ENCODE peak calls at places on chromosomes 13 and 19, in five cellular contexts. G is neural crest cell, H is A673, K is left ventricle myocardium inferior, J is cardiac fibroblast. Y is an unnamed sample.

GRCh38 chr13:23570099-23570926 is at the start of gene TNFRSF19:
- DNase-seq in J (peak; percentile 65), G (peak; percentile 57), K (peak; percentile 45), H (peak; percentile 49), Y (no peak)

GRCh38 chr13:79458436-79458835 is 22.5 kb upstream of the NDFIP2 start:
- DNase-seq in J (peak; percentile 22), G (no peak), K (no peak), H (no peak), Y (no peak)

GRCh38 chr13:89455741-89456140 is 1784.6 kb downstream of the SLITRK5 start:
- DNase-seq in K (no peak), J (peak; percentile 2), H (no peak), G (no peak), Y (no peak)

GRCh38 chr13:101552286-101552685 is 99.8 kb downstream of the ITGBL1 start:
- DNase-seq in G (no peak), K (no peak), J (no peak), H (no peak), Y (no peak)

GRCh38 chr19:33052352-33052972 is 12.2 kb downstream of the RHPN2 start:
- DNase-seq in G (no peak), H (peak; percentile 18), K (no peak), J (peak; percentile 70), Y (no peak)

GRCh38 chr19:54429545-54430227 is 14.4 kb downstream of the TTYH1 start:
- DNase-seq in K (no peak), G (no peak), J (no peak), H (no peak), Y (no peak)

GRCh38 chr13:113211774-113212173 is 2.4 kb downstream of the CUL4A start:
- DNase-seq in J (no peak), G (peak; percentile 22), K (no peak), H (peak; percentile 56), Y (no peak)

GRCh38 chr13:110538632-110539031 is 22.9 kb downstream of the RAB20 start:
- DNase-seq in H (peak; percentile 62), G (no peak), K (peak; percentile 72), J (peak; percentile 57), Y (no peak)

GRCh38 chr13:79775830-79776229 is 294.9 kb downstream of the NDFIP2 start:
- DNase-seq in J (peak; percentile 89), G (no peak), H (peak; percentile 79), K (no peak), Y (no peak)

GRCh38 chr19:19278315-19278714 is 5.2 kb upstream of the TM6SF2 start:
- DNase-seq in G (no peak), J (no peak), H (peak; percentile 68), K (no peak), Y (no peak)

GRCh38 chr19:18194554-18195238 is 1.7 kb downstream of the MPV17L2 start:
- DNase-seq in J (no peak), K (no peak), G (no peak), H (peak; percentile 45), Y (no peak)

GRCh38 chr13:87669379-87669978 is 1.7 kb upstream of the SLITRK5 start:
- DNase-seq in G (no peak), J (peak; percentile 31), K (no peak), H (peak; percentile 69), Y (no peak)

GRCh38 chr13:20519887-20520286 is 5.8 kb downstream of the CRYL1 start:
- DNase-seq in H (no peak), J (no peak), G (no peak), K (no peak), Y (no peak)

GRCh38 chr13:76225815-76226489 is 589.8 kb downstream of the LMO7 start:
- DNase-seq in K (peak; percentile 33), G (no peak), J (peak; percentile 65), H (no peak), Y (no peak)

GRCh38 chr13:44806841-44807240 is 182.4 kb downstream of the NUFIP1 start:
- DNase-seq in J (no peak), K (no peak), G (no peak), H (no peak), Y (no peak)

GRCh38 chr13:50320297-50320862 is 305.1 kb downstream of the KCNRG start:
- DNase-seq in G (no peak), K (no peak), H (peak; percentile 13), J (peak; percentile 67), Y (no peak)

GRCh38 chr13:35349052-35349451 is 127.4 kb downstream of the MAB21L1 start:
- DNase-seq in H (no peak), K (no peak), G (no peak), J (no peak), Y (no peak)

GRCh38 chr19:39409886-39410619 is 2.4 kb upstream of the PLEKHG2 start:
- DNase-seq in H (no peak), J (peak; percentile 74), K (peak; percentile 87), G (no peak), Y (no peak)

GRCh38 chr13:37109080-37109678 is 3.7 kb upstream of the CSNK1A1L start:
- DNase-seq in J (peak; percentile 85), K (no peak), H (peak; percentile 75), G (peak; percentile 26), Y (no peak)

GRCh38 chr13:29884671-29885424 is 34.4 kb upstream of the UBL3 start:
- DNase-seq in G (peak; percentile 29), K (no peak), J (peak; percentile 19), H (peak; percentile 31), Y (no peak)

GRCh38 chr13:60627071-60627686 is 230.2 kb downstream of the TDRD3 start:
- DNase-seq in J (peak; percentile 52), G (peak; percentile 61), K (no peak), H (peak; percentile 79), Y (no peak)

GRCh38 chr13:79492313-79492798 is 11.4 kb downstream of the NDFIP2 start:
- DNase-seq in H (no peak), J (peak; percentile 33), G (no peak), K (no peak), Y (no peak)

DNA sequence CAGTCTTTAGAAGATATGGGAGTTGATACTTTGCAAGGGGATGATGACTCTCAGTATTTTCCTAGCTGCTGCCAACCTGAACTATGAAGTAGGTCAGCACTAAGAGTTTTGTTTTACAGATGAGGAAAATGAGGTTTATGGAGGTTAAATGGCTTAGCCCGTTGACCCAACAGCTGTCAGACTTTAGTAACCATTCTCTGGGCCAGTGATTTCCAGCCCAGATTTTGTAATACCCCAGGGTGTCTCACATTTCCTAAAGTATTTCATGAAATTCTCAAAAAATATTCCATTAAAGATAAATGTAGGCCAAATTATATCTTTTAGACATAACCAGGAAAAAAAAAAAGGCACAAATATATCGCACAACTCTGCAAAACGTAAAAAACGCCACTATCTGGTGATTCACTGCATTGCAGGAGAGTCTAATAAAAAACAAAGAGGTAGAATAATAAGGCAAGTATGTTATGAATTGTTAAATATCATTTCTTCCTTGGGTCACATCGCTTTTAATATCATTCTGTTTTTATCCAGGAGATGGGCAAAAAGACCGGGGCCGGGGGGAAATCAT is 112.5 kb downstream of the DACH1 start:
- DNase-seq in K (no peak), J (no peak), H (no peak), G (no peak), Y (no peak)
- TF ChIP-seq CTCF in K (peak; percentile 48), J (peak; percentile 25), H (peak; percentile 15), G (peak; percentile 36), Y (peak; percentile 53)

GRCh38 chr19:29527500-29528328 is 1.9 kb downstream of the VSTM2B start:
- DNase-seq in K (no peak), J (no peak), H (no peak), G (peak; percentile 14), Y (no peak)
- TF ChIP-seq CTCF in K (no peak), J (no peak), H (peak; percentile 16), G (peak; percentile 30), Y (peak; percentile 45)

DNA sequence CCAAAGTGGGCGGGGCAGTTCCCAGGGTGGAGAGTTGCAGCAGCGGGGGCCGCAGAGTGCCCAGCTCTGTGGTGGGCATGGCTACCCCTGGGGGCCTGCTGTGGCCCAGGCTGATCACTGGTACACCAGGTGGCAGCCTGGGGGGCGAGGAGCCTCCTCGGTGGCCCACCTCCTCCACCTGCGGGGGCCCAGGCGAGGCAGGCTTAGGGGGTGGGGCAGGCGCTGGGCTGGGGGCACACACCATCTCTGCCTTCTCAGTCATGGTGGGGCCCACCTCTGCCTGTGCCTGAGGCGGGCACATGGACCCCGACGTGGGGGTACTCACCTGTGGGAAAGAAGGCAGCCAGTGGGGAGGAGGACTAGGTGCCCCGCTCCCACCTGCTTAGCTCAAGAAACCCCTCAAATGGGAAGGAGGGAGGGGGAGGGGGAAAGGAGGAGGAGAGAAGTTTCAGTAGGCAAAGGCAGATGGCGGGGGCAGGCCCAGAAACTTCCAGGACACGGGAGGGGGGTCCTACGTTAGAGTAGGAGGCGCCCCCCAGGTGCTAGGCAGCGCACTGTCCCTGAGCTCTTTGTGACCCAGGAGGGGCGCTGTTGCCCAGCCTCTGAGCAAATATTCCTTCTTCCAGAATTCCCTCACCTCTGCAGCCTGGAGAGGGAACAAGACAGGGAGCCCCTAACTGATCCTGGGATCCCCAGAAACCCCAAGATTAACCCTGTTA is 1.6 kb downstream of the LYL1 start:
- DNase-seq in G (no peak), H (no peak), J (no peak), K (no peak), Y (no peak)
- TF ChIP-seq CTCF in G (peak; percentile 19), H (peak; percentile 38), J (peak; percentile 28), K (peak; percentile 39), Y (peak; percentile 15)

GRCh38 chr19:13151605-13152355 is 1.6 kb downstream of the IER2 start:
- DNase-seq in J (peak; percentile 98), H (peak; percentile 99), K (peak; percentile 98), G (peak; percentile 87), Y (peak; percentile 98)
- TF ChIP-seq CTCF in J (no peak), H (no peak), K (peak; percentile 16), G (peak; percentile 36), Y (no peak)

GRCh38 chr19:7681336-7682174 is 922 bp downstream of the TRAPPC5 start:
- DNase-seq in G (peak; percentile 63), J (peak; percentile 81), K (peak; percentile 66), H (peak; percentile 89), Y (no peak)
- TF ChIP-seq CTCF in G (peak; percentile 55), J (peak; percentile 75), K (peak; percentile 55), H (peak; percentile 64), Y (peak; percentile 65)